ENCODE peak calls at places on chromosomes 11 and 22, in seven cellular contexts. M, R, J, Q, U, X and G are unnamed samples.

GRCh38 chr11:43947003-43947500 is 4.6 kb downstream of the C11orf96 start:
- DNase-seq in J (no peak), U (no peak), M (no peak), Q (no peak), R (peak; percentile 38), X (no peak), G (no peak)

GRCh38 chr11:56706486-56706885 is 7.6 kb downstream of the OR9G1 start:
- DNase-seq in J (no peak), X (no peak), M (no peak), Q (no peak), R (no peak), U (no peak), G (no peak)

GRCh38 chr11:71433648-71434450 is 14.3 kb downstream of the DHCR7 start:
- DNase-seq in U (no peak), Q (no peak), X (no peak), R (no peak), J (no peak), M (no peak), G (no peak)

GRCh38 chr11:115548878-115549528 is 44.8 kb upstream of the CADM1 start:
- DNase-seq in J (no peak), R (no peak), U (no peak), Q (no peak), X (no peak), M (no peak), G (no peak)

GRCh38 chr11:106420048-106420665 is 342.7 kb downstream of the AASDHPPT start:
- DNase-seq in R (no peak), J (no peak), U (no peak), M (no peak), X (no peak), Q (no peak), G (no peak)

GRCh38 chr11:46120711-46121327 is 435 bp downstream of the PHF21A start:
- DNase-seq in M (peak; percentile 86), Q (no peak), U (peak; percentile 66), X (no peak), J (peak; percentile 37), R (peak; percentile 76), G (no peak)

GRCh38 chr11:488579-488978 is 18.5 kb downstream of the RNH1 start:
- DNase-seq in U (no peak), M (no peak), R (no peak), J (no peak), Q (no peak), X (no peak), G (no peak)

GRCh38 chr11:63599211-63600122 is 14.8 kb downstream of the PLAAT3 start:
- DNase-seq in U (no peak), J (no peak), M (peak; percentile 94), R (peak; percentile 83), Q (no peak), X (no peak), G (no peak)

GRCh38 chr11:65423516-65424199 is 1.1 kb downstream of the NEAT1 start:
- DNase-seq in M (peak; percentile 14), U (no peak), J (no peak), Q (no peak), R (no peak), X (peak; percentile 33), G (no peak)

GRCh38 chr22:29786026-29786425 is 18.9 kb downstream of the UQCR10 start:
- DNase-seq in J (no peak), M (no peak), X (no peak), Q (no peak), R (no peak), U (no peak), G (no peak)

GRCh38 chr11:119340335-119341221 is at the start of gene C1QTNF5:
- DNase-seq in X (no peak), J (no peak), M (no peak), Q (no peak), R (peak; percentile 53), U (no peak), G (no peak)

GRCh38 chr22:29112102-29112501 is 39.3 kb downstream of the KREMEN1 start:
- DNase-seq in U (no peak), X (no peak), Q (no peak), M (no peak), J (no peak), R (no peak), G (no peak)

GRCh38 chr22:49906071-49906798 is 12.0 kb downstream of the ALG12 start:
- DNase-seq in U (no peak), X (no peak), J (no peak), Q (no peak), R (no peak), M (no peak), G (no peak)

GRCh38 chr22:23404689-23405365 is 175.3 kb downstream of the IGLL1 start:
- DNase-seq in U (no peak), R (peak; percentile 5), X (no peak), M (no peak), Q (no peak), J (no peak), G (no peak)

GRCh38 chr11:127074151-127074761 is 73.7 kb upstream of the KIRREL3 start:
- DNase-seq in M (peak; percentile 71), R (peak; percentile 84), U (no peak), Q (no peak), J (peak; percentile 6), X (no peak), G (no peak)

GRCh38 chr22:28730146-28730545 is 11.5 kb downstream of the CHEK2 start:
- DNase-seq in R (no peak), M (no peak), X (no peak), Q (no peak), J (no peak), U (no peak), G (no peak)

GRCh38 chr11:116925050-116925449 is 87.6 kb upstream of the APOA1 start:
- DNase-seq in U (no peak), J (no peak), X (no peak), Q (no peak), R (no peak), M (no peak), G (no peak)

GRCh38 chr22:37221424-37222336 is 9.4 kb upstream of the SSTR3 start:
- DNase-seq in M (no peak), X (no peak), Q (no peak), J (no peak), U (no peak), R (no peak), G (no peak)

GRCh38 chr11:42058794-42059193 is 599.3 kb upstream of the LRRC4C start:
- DNase-seq in M (no peak), X (no peak), J (no peak), Q (no peak), U (no peak), R (no peak), G (no peak)

GRCh38 chr22:20724676-20725454 is 49.0 kb upstream of the SERPIND1 start:
- DNase-seq in R (no peak), M (no peak), X (no peak), Q (no peak), J (no peak), U (no peak), G (no peak)

GRCh38 chr11:131389582-131389981 is 19.2 kb downstream of the NTM start:
- DNase-seq in M (no peak), J (no peak), Q (no peak), X (no peak), R (no peak), U (no peak), G (no peak)

GRCh38 chr11:93487032-93487483 is 56.1 kb downstream of the SMCO4 start:
- DNase-seq in X (no peak), M (peak; percentile 2), U (no peak), J (no peak), Q (no peak), R (no peak), G (no peak)

GRCh38 chr11:47950396-47950795 is 30.0 kb upstream of the PTPRJ start:
- DNase-seq in M (no peak), J (no peak), Q (peak; percentile 36), R (peak; percentile 38), X (peak; percentile 46), U (no peak), G (peak; percentile 32)

GRCh38 chr11:9568854-9569587 is 4.4 kb upstream of the WEE1 start:
- DNase-seq in J (peak; percentile 98), X (no peak), U (no peak), Q (no peak), M (peak; percentile 73), R (peak; percentile 96), G (no peak)

GRCh38 chr11:17612221-17613188 is 65.4 kb downstream of the OTOG start:
- DNase-seq in Q (no peak), U (no peak), J (no peak), X (no peak), R (no peak), M (no peak), G (no peak)

GRCh38 chr22:46070215-46070721 is 80.1 kb upstream of the PPARA start:
- DNase-seq in U (no peak), X (no peak), M (no peak), J (no peak), R (peak; percentile 79), Q (no peak), G (no peak)

GRCh38 chr11:122186439-122187080 is 70.5 kb upstream of the BLID start:
- DNase-seq in R (peak; percentile 96), M (peak; percentile 91), U (no peak), Q (no peak), X (no peak), J (peak; percentile 88), G (no peak)

GRCh38 chr11:114326776-114327175 is 30.6 kb downstream of the NNMT start:
- DNase-seq in U (no peak), X (no peak), R (peak; percentile 32), Q (no peak), M (no peak), J (no peak), G (no peak)

GRCh38 chr11:120219157-120219934 is 8.5 kb downstream of the OAF start:
- DNase-seq in R (peak; percentile 26), J (no peak), X (no peak), U (no peak), Q (no peak), M (no peak), G (no peak)

GRCh38 chr11:47860526-47860925 is 12.4 kb upstream of the NUP160 start:
- DNase-seq in U (no peak), R (no peak), X (no peak), J (no peak), M (no peak), Q (no peak), G (no peak)

GRCh38 chr11:121810291-121810690 is 305.7 kb downstream of the BLID start:
- DNase-seq in U (no peak), Q (no peak), M (no peak), X (no peak), J (no peak), R (peak; percentile 85), G (no peak)

GRCh38 chr11:125123194-125123946 is 11.9 kb upstream of the TMEM218 start:
- DNase-seq in M (no peak), Q (no peak), J (no peak), X (no peak), R (no peak), U (no peak), G (no peak)

GRCh38 chr11:6988506-6988905 is 31.6 kb downstream of the ZNF214 start:
- DNase-seq in R (no peak), X (no peak), U (no peak), J (no peak), Q (no peak), M (no peak), G (no peak)

GRCh38 chr11:43952020-43952400 is 9.6 kb downstream of the C11orf96 start:
- DNase-seq in Q (no peak), R (no peak), U (no peak), M (no peak), X (no peak), J (no peak), G (no peak)

GRCh38 chr11:64868904-64869570 is 9.4 kb downstream of the EHD1 start:
- DNase-seq in J (no peak), U (no peak), R (peak; percentile 96), Q (no peak), X (no peak), M (peak; percentile 96), G (no peak)

GRCh38 chr11:22558638-22559037 is 67.0 kb downstream of the FANCF start:
- DNase-seq in J (no peak), R (no peak), U (no peak), M (no peak), Q (no peak), X (no peak), G (no peak)

GRCh38 chr11:29616611-29617010 is 400.2 kb downstream of the KCNA4 start:
- DNase-seq in U (no peak), M (no peak), J (peak; percentile 40), Q (no peak), R (peak; percentile 9), X (no peak), G (no peak)